ENCODE peak calls at places on chromosomes 3 and 15, in ten cellular contexts. J, H, E, X, D, Z, M, I, B and A are unnamed samples.

GRCh38 chr3:194711913-194712312 is 26.2 kb downstream of the FAM43A start:
- DNase-seq in Z (peak; percentile 99), X (peak; percentile 99), J (peak; percentile 62), D (no peak), B (peak; percentile 93), E (no peak), H (peak; percentile 99), M (no peak), I (peak; percentile 91), A (no peak)

GRCh38 chr15:56754993-56755392 is 21.7 kb upstream of the ZNF280D start:
- DNase-seq in I (peak; percentile 30), M (no peak), J (peak; percentile 64), D (no peak), B (no peak), H (no peak), E (no peak), X (no peak), Z (no peak), A (no peak)

GRCh38 chr15:72340366-72340765 is 20.4 kb upstream of the CELF6 start:
- DNase-seq in B (peak; percentile 10), E (no peak), J (peak; percentile 37), H (no peak), D (no peak), M (no peak), Z (no peak), I (peak; percentile 12), X (peak; percentile 40), A (no peak)

GRCh38 chr3:159532577-159532976 is 456.1 kb upstream of the IL12A start:
- DNase-seq in I (peak; percentile 4), M (no peak), B (peak; percentile 10), X (no peak), D (no peak), J (no peak), Z (peak; percentile 12), E (no peak), H (no peak), A (no peak)

GRCh38 chr15:36924076-36924475 is 176.3 kb downstream of the MEIS2 start:
- DNase-seq in B (no peak), Z (no peak), J (no peak), X (no peak), M (no peak), D (no peak), H (no peak), E (no peak), I (no peak), A (no peak)

GRCh38 chr3:27655536-27655935 is 66.6 kb downstream of the EOMES start:
- DNase-seq in E (no peak), D (no peak), M (no peak), B (no peak), H (no peak), J (no peak), Z (no peak), I (no peak), X (no peak), A (no peak)

GRCh38 chr3:20186600-20187004 is 596 bp upstream of the SGO1 start:
- DNase-seq in H (no peak), J (no peak), E (no peak), X (no peak), M (no peak), I (no peak), B (no peak), D (no peak), Z (no peak), A (no peak)

GRCh38 chr3:131004603-131005002 is 22.0 kb downstream of the ASTE1 start:
- DNase-seq in H (no peak), J (no peak), B (no peak), X (no peak), E (no peak), D (no peak), I (no peak), M (no peak), Z (no peak), A (no peak)

GRCh38 chr3:14331273-14331672 is 71.1 kb upstream of the SLC6A6 start:
- DNase-seq in J (no peak), D (no peak), X (no peak), H (no peak), B (no peak), M (no peak), Z (no peak), I (no peak), E (no peak), A (no peak)

GRCh38 chr15:67700023-67700422 is 125.3 kb upstream of the SKOR1 start:
- DNase-seq in E (no peak), Z (no peak), X (no peak), I (no peak), H (no peak), J (peak; percentile 19), M (no peak), D (no peak), B (peak; percentile 6), A (no peak)

GRCh38 chr15:64334530-64334929 is 21.4 kb downstream of the CSNK1G1 start:
- DNase-seq in M (no peak), B (no peak), X (no peak), J (no peak), I (no peak), H (no peak), D (no peak), Z (no peak), E (peak; percentile 57), A (no peak)

GRCh38 chr3:127717357-127718243 is 44.8 kb downstream of the ABTB1 start:
- DNase-seq in M (peak; percentile 44), E (no peak), Z (no peak), D (no peak), J (no peak), X (no peak), B (no peak), I (no peak), H (no peak), A (no peak)

GRCh38 chr3:101484805-101485620 is 28.0 kb downstream of the SENP7 start:
- DNase-seq in I (peak; percentile 63), B (peak; percentile 75), E (no peak), D (no peak), M (no peak), X (peak; percentile 61), H (no peak), J (peak; percentile 19), Z (peak; percentile 83), A (no peak)

GRCh38 chr3:19489936-19490335 is 341.6 kb downstream of the KCNH8 start:
- DNase-seq in H (no peak), Z (no peak), D (no peak), I (no peak), B (no peak), E (no peak), X (no peak), M (no peak), J (no peak), A (no peak)

GRCh38 chr3:172333042-172333377 is 115.2 kb downstream of the GHSR start:
- DNase-seq in E (no peak), Z (no peak), M (no peak), J (no peak), B (no peak), H (peak; percentile 21), I (no peak), D (no peak), X (no peak), A (no peak)

GRCh38 chr3:151544164-151544548 is 83.3 kb upstream of the IGSF10 start:
- DNase-seq in E (no peak), H (no peak), B (no peak), Z (no peak), D (no peak), I (no peak), J (no peak), M (no peak), X (no peak), A (no peak)

GRCh38 chr15:53203454-53203853 is 413.3 kb upstream of the ONECUT1 start:
- DNase-seq in M (no peak), H (no peak), B (no peak), X (no peak), Z (no peak), D (no peak), E (no peak), J (no peak), I (no peak), A (peak; percentile 60)

GRCh38 chr3:41115069-41115468 is 84.2 kb upstream of the CTNNB1 start:
- DNase-seq in B (no peak), I (no peak), Z (no peak), D (no peak), H (no peak), M (no peak), X (no peak), J (no peak), E (no peak), A (no peak)

GRCh38 chr3:41116851-41117250 is 82.5 kb upstream of the CTNNB1 start:
- DNase-seq in I (no peak), B (no peak), H (no peak), D (no peak), Z (no peak), X (no peak), E (no peak), J (no peak), M (no peak), A (no peak)

GRCh38 chr3:41120461-41120860 is 78.8 kb upstream of the CTNNB1 start:
- DNase-seq in Z (no peak), D (peak; percentile 40), I (no peak), E (no peak), H (no peak), M (no peak), B (no peak), J (no peak), X (no peak), A (no peak)

GRCh38 chr3:41118461-41119385 is 80.6 kb upstream of the CTNNB1 start:
- DNase-seq in J (no peak), B (no peak), Z (no peak), I (no peak), H (no peak), M (no peak), D (peak; percentile 58), X (no peak), E (no peak), A (no peak)

GRCh38 chr3:41117398-41117870 is 81.9 kb upstream of the CTNNB1 start:
- DNase-seq in I (peak; percentile 88), D (peak; percentile 77), Z (peak; percentile 99), J (no peak), X (peak; percentile 73), M (peak; percentile 96), E (peak; percentile 27), H (peak; percentile 98), B (peak; percentile 97), A (peak; percentile 72)
- H3K4me3 ChIP-seq in I (no peak overlapping the region), D (no peak overlapping the region), Z (no peak overlapping the region), J (no peak overlapping the region), X (no peak overlapping the region), M (no peak overlapping the region), E (no peak overlapping the region), H (no peak overlapping the region), B (no peak overlapping the region), A (no peak overlapping the region)

GRCh38 chr3:179943097-179943880 is 93.4 kb downstream of the PEX5L start:
- DNase-seq in I (no peak), E (no peak), X (no peak), B (peak; percentile 8), M (no peak), J (no peak), D (no peak), H (no peak), Z (no peak), A (no peak)
- TF ChIP-seq CTCF in I (no peak), E (no peak), X (no peak), B (no peak), M (no peak), J (no peak), D (no peak), H (no peak), Z (peak; percentile 11), A (no peak)

GRCh38 chr15:89091667-89092220 is 3.5 kb downstream of the ABHD2 start:
- DNase-seq in Z (no peak), M (no peak), H (no peak), I (no peak), X (no peak), J (no peak), B (no peak), D (no peak), E (no peak), A (no peak)
- H3K4me3 ChIP-seq in Z (peak overlapping the region; percentile 30), M (peak overlapping the region; percentile 42), H (peak overlapping the region; percentile 44), I (no peak overlapping the region), X (peak overlapping the region; percentile 43), J (peak overlapping the region; percentile 32), B (peak overlapping the region; percentile 52), D (peak overlapping the region; percentile 98), E (no peak overlapping the region), A (no peak overlapping the region)

GRCh38 chr3:63931290-63931689 is 19.1 kb upstream of the SCAANT1 start:
- DNase-seq in Z (no peak), E (no peak), H (no peak), I (no peak), B (no peak), M (no peak), X (no peak), D (no peak), J (no peak), A (no peak)
- TF ChIP-seq CTCF in Z (peak; percentile 11), E (no peak), H (no peak), I (no peak), B (no peak), M (no peak), X (no peak), D (no peak), J (no peak), A (no peak)